ENCODE peak calls at places on chromosomes 2 and 18, in four cellular contexts. X, M, F and G are unnamed samples.

GRCh38 chr2:176272870-176273269 is 3.6 kb downstream of the MTX2 start:
- DNase-seq in M (no peak), F (no peak), X (no peak), G (no peak)

GRCh38 chr18:2893676-2894075 is 46.9 kb downstream of the EMILIN2 start:
- DNase-seq in X (no peak), M (no peak), F (no peak), G (no peak)

GRCh38 chr2:68771211-68771721 is 36.7 kb downstream of the ARHGAP25 start:
- DNase-seq in M (no peak), X (peak; percentile 29), F (no peak), G (no peak)

GRCh38 chr2:160010361-160011145 is 51.9 kb downstream of the PLA2R1 start:
- DNase-seq in X (peak; percentile 68), M (no peak), F (no peak), G (peak; percentile 32)

GRCh38 chr2:21970971-21971370 is 847.2 kb downstream of the TDRD15 start:
- DNase-seq in F (no peak), M (no peak), X (no peak), G (no peak)

GRCh38 chr2:184444217-184444616 is 154.1 kb upstream of the ZNF804A start:
- DNase-seq in X (no peak), F (peak; percentile 12), M (no peak), G (no peak)

GRCh38 chr2:36450466-36451196 is 95.1 kb downstream of the CRIM1 start:
- DNase-seq in X (peak; percentile 81), F (peak; percentile 65), M (no peak), G (peak; percentile 72)

GRCh38 chr2:151260492-151261239 is 997 bp downstream of the RBM43 start:
- DNase-seq in M (no peak), X (peak; percentile 73), F (no peak), G (no peak)

GRCh38 chr2:142037051-142037450 is 93.8 kb downstream of the LRP1B start:
- DNase-seq in F (peak; percentile 22), M (no peak), X (no peak), G (peak; percentile 4)

GRCh38 chr2:85758361-85759256 is 4.8 kb downstream of the ATOH8 start:
- DNase-seq in X (no peak), M (no peak), F (no peak), G (no peak)

GRCh38 chr2:191866675-191867506 is 20.0 kb upstream of the CAVIN2 start:
- DNase-seq in M (no peak), F (peak; percentile 91), X (peak; percentile 95), G (peak; percentile 98)

GRCh38 chr18:58097127-58097906 is 53.3 kb downstream of the NEDD4L start:
- DNase-seq in F (no peak), M (no peak), X (no peak), G (no peak)

GRCh38 chr2:96148410-96149217 is 3.4 kb upstream of the DUSP2 start:
- DNase-seq in M (peak; percentile 80), X (peak; percentile 80), F (peak; percentile 50), G (peak; percentile 76)

GRCh38 chr2:173750332-173750731 is 214.8 kb downstream of the SP3 start:
- DNase-seq in M (no peak), F (no peak), X (peak; percentile 33), G (no peak)

GRCh38 chr2:10935953-10936942 is 24.5 kb downstream of the KCNF1 start:
- DNase-seq in M (no peak), X (peak; percentile 92), F (peak; percentile 98), G (peak; percentile 94)

GRCh38 chr2:127176371-127177311 is 43.5 kb downstream of the CYP27C1 start:
- DNase-seq in X (peak; percentile 90), M (no peak), F (no peak), G (no peak)

GRCh38 chr2:238510911-238511613 is 84.3 kb downstream of the ASB1 start:
- DNase-seq in X (no peak), M (no peak), F (no peak), G (no peak)

GRCh38 chr18:6778459-6778858 is 48.9 kb downstream of the ARHGAP28 start:
- DNase-seq in F (no peak), X (no peak), M (no peak), G (no peak)

GRCh38 chr2:43228341-43228751 is 1.9 kb upstream of the ZFP36L2 start:
- DNase-seq in M (no peak), X (peak; percentile 38), F (no peak), G (no peak)

GRCh38 chr2:56118474-56118873 is 65.3 kb upstream of the CCDC85A start:
- DNase-seq in X (no peak), M (no peak), F (peak; percentile 28), G (no peak)

GRCh38 chr2:235582081-235582686 is 88.3 kb downstream of the AGAP1 start:
- DNase-seq in F (no peak), X (no peak), M (no peak), G (no peak)

GRCh38 chr2:224802407-224802806 is 86.2 kb upstream of the CCDC195 start:
- DNase-seq in X (peak; percentile 18), F (peak; percentile 11), M (no peak), G (no peak)

GRCh38 chr2:444937-445884 is 157.3 kb upstream of the ALKAL2 start:
- DNase-seq in M (no peak), X (no peak), F (peak; percentile 32), G (no peak)

GRCh38 chr2:236663267-236663666 is 93.6 kb downstream of the ACKR3 start:
- DNase-seq in F (no peak), M (no peak), X (peak; percentile 26), G (no peak)

GRCh38 chr2:74911061-74911460 is 47.4 kb upstream of the POLE4 start:
- DNase-seq in X (no peak), M (no peak), F (no peak), G (no peak)

GRCh38 chr2:189799531-189799930 is 15.3 kb downstream of the PMS1 start:
- DNase-seq in F (peak; percentile 59), X (peak; percentile 59), M (no peak), G (no peak)

GRCh38 chr2:24917086-24917485 is 3.0 kb downstream of the ADCY3 start:
- DNase-seq in F (no peak), M (no peak), X (peak; percentile 48), G (no peak)

GRCh38 chr18:76588591-76589303 is 93.7 kb upstream of the ZNF516 start:
- DNase-seq in F (no peak), X (peak; percentile 31), M (no peak), G (no peak)
- H3K4me3 ChIP-seq in F (no peak overlapping the region), X (peak overlapping the region; percentile 40), M (no peak overlapping the region), G (no peak overlapping the region)

GRCh38 chr2:129930451-129930850 is 49.0 kb upstream of the RAB6C start:
- DNase-seq in X (no peak), M (no peak), F (no peak), G (no peak)

GRCh38 chr2:129936334-129936934 is 43.0 kb upstream of the RAB6C start:
- DNase-seq in X (peak; percentile 11), M (no peak), F (no peak), G (no peak)

GRCh38 chr2:129935118-129935517 is 44.3 kb upstream of the RAB6C start:
- DNase-seq in F (no peak), M (no peak), X (no peak), G (no peak)

GRCh38 chr2:129929321-129930290 is 49.9 kb upstream of the RAB6C start:
- DNase-seq in M (no peak), F (no peak), X (peak; percentile 49), G (peak; percentile 40)

DNA sequence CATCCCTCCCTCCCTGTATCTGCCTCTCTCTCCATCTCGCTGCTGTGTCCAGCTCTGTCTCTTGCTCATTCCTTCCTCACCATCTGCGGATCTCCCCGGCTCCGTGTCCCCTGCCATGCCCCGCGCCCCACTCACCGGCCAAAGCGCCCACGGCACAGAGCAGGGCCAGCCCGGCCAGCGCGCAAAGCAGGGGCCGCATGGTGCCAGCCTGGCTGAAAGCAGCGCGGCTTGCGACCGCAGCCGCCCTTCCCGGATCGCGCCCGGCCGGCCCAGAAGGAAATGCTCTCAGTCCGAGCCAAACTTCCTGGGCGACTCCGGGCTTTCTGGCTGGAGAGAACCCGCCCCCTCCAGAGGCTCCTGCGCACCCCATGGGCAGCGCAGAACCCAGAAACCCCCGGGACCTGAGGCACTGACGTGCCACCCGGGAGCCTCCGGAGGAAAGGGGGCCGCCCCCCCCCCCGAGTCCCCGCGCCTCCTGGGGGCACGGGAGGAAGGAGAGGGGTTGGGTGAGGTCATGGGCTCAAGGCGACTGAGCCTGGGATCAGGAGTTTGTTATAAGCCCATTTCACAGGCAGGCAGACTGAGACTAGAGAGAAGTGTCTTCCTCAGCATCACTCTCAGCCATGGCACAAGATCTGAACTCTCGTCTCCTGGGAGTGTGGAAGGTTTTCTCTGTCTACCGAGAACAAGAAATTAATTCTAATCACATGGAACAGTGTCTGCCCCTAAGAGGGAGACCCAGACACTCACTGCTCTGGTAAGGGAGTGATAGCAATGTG is 45.2 kb upstream of the RAB6C start:
- DNase-seq in X (no peak), M (no peak), F (no peak), G (no peak)
- H3K4me3 ChIP-seq in X (no peak overlapping the region), M (no peak overlapping the region), F (no peak overlapping the region), G (peak overlapping the region; percentile 1)

GRCh38 chr18:69980982-69981804 is 33.5 kb upstream of the CD226 start:
- DNase-seq in F (no peak), M (no peak), X (no peak), G (no peak)
- H3K4me3 ChIP-seq in F (no peak overlapping the region), M (no peak overlapping the region), X (no peak overlapping the region), G (no peak overlapping the region)

DNA sequence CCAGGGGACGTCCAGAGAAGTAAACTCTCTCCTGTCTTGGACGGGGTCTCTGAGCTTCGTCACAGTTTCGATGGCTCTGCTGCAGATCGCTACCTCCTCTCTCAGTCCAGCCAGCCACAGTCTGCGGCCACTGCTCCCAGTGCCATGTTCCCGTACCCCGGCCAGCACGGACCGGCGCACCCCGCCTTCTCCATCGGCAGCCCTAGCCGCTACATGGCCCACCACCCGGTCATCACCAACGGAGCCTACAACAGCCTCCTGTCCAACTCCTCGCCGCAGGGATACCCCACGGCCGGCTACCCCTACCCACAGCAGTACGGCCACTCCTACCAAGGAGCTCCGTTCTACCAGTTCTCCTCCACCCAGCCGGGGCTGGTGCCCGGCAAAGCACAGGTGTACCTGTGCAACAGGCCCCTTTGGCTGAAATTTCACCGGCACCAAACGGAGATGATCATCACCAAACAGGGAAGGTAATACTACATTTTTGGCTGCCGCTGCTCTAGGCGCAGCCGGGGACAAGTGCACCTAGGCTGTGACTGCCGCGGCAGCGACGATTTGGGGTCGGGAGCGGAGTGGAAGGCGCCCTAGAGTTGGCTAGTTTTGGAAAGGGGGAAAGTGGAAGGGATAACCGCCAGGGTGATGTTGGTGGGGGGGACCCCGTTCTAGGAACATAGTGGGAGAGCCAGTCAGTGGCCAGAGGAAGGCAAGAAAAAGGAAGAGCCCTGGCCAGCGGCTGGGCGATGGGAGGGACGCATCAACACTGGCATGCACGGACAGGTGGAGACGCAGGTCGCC is 733 bp downstream of the TBR1 start:
- DNase-seq in X (no peak), M (no peak), F (no peak), G (no peak)
- H3K4me3 ChIP-seq in X (no peak overlapping the region), M (no peak overlapping the region), F (no peak overlapping the region), G (no peak overlapping the region)